ENCODE peak calls at places on chromosomes 13 and 19, in seven cellular contexts. Z, T, H, W, X, A and P are unnamed samples. For H3K27me3, the result is how much of the 10 kb centered on the place peaks cover.

GRCh38 chr19:17244618-17245534 is 843 bp downstream of the NR2F6 start:
- DNase-seq in Z (no peak), T (no peak), H (no peak), W (no peak), X (peak), A (peak), P (peak)

GRCh38 chr13:98493035-98493401 is 83.9 kb downstream of the STK24 start:
- DNase-seq in Z (no peak), T (no peak), H (no peak), W (no peak), X (no peak), A (no peak), P (no peak)

GRCh38 chr13:80011448-80012212 is 329.3 kb downstream of the SPRY2 start:
- DNase-seq in Z (no peak), T (no peak), H (peak), W (peak), X (no peak), A (no peak), P (no peak)

GRCh38 chr13:36847541-36848045 is 28.6 kb downstream of the RFXAP start:
- DNase-seq in Z (no peak), T (no peak), H (no peak), W (no peak), X (no peak), A (no peak), P (no peak)

GRCh38 chr13:34942732-34943674 is 933 bp downstream of the NBEA start:
- DNase-seq in Z (peak), T (no peak), H (peak), W (peak), X (peak), A (peak), P (peak)

GRCh38 chr19:37979547-37980082 is 72.6 kb downstream of the SIPA1L3 start:
- DNase-seq in Z (no peak), T (no peak), H (no peak), W (no peak), X (no peak), A (no peak), P (peak)

GRCh38 chr19:34151439-34151838 is 20.9 kb upstream of the LSM14A start:
- DNase-seq in Z (no peak), T (no peak), H (no peak), W (no peak), X (no peak), A (no peak), P (no peak)

GRCh38 chr13:111411186-111411858 is 90.9 kb downstream of the TEX29 start:
- DNase-seq in Z (no peak), T (no peak), H (peak), W (no peak), X (no peak), A (no peak), P (no peak)

GRCh38 chr13:99086869-99087129 is 108.9 kb upstream of the DOCK9 start:
- DNase-seq in Z (peak), T (no peak), H (peak), W (no peak), X (no peak), A (no peak), P (peak)

DNA sequence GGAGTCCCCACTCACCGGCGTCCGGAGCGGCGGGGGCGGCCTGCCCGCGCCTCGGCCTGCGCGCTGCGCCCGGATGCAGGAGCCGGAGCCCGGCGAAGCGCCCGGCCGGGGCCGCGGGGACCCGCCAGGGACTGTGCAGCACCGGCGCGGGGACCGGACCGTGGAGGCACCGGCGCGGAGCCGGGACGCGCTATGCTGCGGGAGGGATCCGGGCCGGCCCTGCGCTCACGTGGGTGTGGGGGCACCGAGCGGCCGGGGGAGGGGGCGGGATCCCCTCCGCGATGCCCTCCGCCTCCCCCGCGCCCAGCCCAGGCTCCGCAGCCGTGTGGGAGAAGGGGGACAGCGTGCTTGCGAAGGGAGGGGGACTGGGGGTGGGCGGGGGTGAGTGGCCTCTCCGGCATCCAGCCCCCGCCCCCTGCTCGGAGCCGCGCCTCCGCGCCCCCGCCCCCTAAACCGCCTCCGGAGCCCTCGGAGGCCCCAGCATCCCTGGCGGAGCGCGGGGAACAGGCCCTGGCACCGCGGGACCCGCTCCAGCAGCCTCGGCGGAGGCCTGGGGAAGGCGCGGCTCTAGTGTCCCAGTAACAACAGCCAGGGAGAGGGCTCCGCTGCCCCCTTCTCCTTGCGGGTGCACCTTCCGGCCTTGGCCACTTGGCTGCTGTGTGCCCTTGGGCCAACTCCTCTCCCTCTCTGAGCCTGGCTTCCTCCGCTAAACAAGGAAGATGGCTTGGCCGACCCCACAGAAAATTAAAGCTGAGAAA is at the start of gene SLC1A6:
- DNase-seq in Z (peak), T (no peak), H (peak), W (no peak), X (peak), A (no peak), P (no peak)
- H3K27me3 ChIP-seq in Z (half or more), T (under half), H (under half), W (under half), X (under half), A (half or more), P (under half)

GRCh38 chr13:33872005-33872351 is 54.0 kb downstream of the RFC3 start:
- DNase-seq in Z (no peak), T (no peak), H (no peak), W (peak), X (no peak), A (no peak), P (no peak)
- H3K27me3 ChIP-seq in Z (under half), T (under half), H (under half), W (under half), X (under half), A (under half), P (under half)

GRCh38 chr19:41929536-41930071 is 1.4 kb upstream of the ERFL start:
- DNase-seq in Z (no peak), T (no peak), H (no peak), W (no peak), X (peak), A (no peak), P (no peak)
- H3K27me3 ChIP-seq in Z (half or more), T (under half), H (under half), W (half or more), X (half or more), A (half or more), P (under half)

GRCh38 chr19:42005504-42005903 is 11.5 kb upstream of the ATP1A3 start:
- DNase-seq in Z (no peak), T (no peak), H (no peak), W (no peak), X (no peak), A (no peak), P (no peak)

GRCh38 chr19:42010245-42011126 is 16.5 kb upstream of the ATP1A3 start:
- DNase-seq in Z (no peak), T (no peak), H (no peak), W (peak), X (no peak), A (no peak), P (no peak)

GRCh38 chr19:42003506-42004294 is 9.7 kb upstream of the ATP1A3 start:
- DNase-seq in Z (no peak), T (no peak), H (no peak), W (no peak), X (no peak), A (no peak), P (no peak)

DNA sequence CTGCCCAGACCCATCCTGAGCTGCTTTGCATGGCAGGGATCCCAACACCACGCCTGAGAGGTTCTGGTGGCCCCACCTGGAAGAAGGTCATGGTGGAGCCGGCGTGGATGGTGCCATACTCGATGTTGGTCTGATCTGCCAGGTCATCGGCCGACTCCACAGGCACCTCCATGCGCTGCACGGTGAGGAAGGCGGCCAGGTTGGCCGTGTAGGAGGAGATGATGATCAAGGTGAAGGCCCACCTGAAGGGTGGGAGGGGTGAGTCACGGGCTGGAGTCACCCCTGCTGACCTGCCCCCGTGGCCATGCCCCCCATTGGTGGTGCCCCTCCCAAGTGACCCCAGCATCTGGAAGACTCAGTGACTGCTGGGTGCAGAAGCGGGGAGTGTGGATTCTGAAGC is 12.5 kb upstream of the ATP1A3 start:
- DNase-seq in Z (no peak), T (no peak), H (no peak), W (no peak), X (no peak), A (no peak), P (no peak)
- H3K27me3 ChIP-seq in Z (under half), T (under half), H (under half), W (under half), X (under half), A (under half), P (under half)

DNA sequence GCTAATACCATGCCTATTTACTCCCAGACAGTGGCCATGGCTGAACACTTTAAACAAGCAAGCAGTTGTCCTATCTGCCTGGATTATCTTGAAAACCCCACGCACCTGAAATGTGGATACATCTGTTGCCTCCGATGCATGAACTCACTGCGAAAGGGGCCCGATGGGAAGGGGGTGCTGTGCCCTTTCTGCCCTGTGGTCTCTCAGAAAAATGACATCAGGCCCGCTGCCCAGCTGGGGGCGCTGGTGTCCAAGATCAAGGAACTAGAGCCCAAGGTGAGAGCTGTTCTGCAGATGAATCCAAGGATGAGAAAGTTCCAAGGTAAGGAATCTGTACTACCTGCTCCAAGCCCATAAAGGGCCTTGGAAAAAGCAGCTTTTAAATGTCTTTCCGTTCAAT is 8.6 kb downstream of the RFPL4AL1 start:
- DNase-seq in Z (no peak), T (no peak), H (no peak), W (no peak), X (peak), A (no peak), P (no peak)
- H3K27me3 ChIP-seq in Z (under half), T (under half), H (under half), W (under half), X (under half), A (half or more), P (under half)

DNA sequence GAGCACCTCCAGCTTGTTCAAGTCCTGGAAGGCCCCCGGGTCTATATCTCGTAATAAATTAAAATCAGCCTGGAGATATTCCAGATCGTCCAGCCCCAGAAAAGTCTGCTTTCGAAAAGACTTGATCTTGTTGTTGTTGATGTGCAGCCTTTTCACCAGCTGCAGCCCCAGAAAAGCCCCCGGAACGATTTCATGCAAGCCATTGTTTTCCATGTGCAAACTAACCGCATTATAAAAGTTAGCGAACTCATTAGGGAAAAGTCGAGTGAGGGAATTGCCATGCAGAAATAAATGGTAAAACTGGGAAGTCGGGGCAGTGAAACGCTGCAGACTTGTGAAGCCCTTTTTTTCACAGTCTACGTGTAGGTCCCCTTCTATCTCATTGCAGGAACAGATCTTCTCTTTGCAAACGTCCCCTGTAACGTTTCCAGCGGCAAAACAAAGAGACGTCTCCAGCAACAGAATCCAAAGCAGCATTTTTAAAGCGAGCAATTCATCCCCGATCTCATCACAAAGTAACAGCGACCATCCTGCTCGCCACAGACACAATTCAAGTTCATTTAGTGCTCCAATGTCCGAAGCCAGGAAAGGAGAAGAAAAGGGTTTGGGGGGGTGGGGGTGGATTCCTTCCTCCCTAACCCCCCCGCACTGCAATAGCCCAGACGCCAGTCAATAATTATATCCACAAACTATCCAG is 1.1 kb downstream of the SLITRK1 start:
- DNase-seq in Z (no peak), T (no peak), H (no peak), W (no peak), X (peak), A (no peak), P (no peak)
- H3K27me3 ChIP-seq in Z (under half), T (under half), H (under half), W (half or more), X (half or more), A (half or more), P (under half)

DNA sequence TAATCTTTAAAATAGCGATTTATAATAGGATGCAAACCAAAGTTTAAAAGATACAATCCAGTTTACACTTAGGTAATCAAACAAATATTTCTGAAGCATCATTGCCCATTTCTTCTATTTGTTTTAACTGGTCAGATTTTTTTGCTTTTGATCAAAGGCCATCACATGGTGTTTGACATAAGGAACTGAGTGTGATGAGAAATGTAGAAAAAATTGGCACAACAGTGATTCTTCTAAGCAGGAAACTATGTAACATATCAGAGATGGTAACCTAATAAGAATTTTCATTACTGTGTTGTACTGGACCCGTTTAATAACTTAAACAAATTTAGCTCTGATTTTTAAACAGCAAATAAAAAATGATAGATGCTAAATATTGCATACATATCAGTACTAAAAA is 644.7 kb upstream of the KLF12 start:
- DNase-seq in Z (no peak), T (no peak), H (no peak), W (no peak), X (no peak), A (no peak), P (no peak)
- H3K27me3 ChIP-seq in Z (under half), T (under half), H (under half), W (under half), X (under half), A (under half), P (under half)

DNA sequence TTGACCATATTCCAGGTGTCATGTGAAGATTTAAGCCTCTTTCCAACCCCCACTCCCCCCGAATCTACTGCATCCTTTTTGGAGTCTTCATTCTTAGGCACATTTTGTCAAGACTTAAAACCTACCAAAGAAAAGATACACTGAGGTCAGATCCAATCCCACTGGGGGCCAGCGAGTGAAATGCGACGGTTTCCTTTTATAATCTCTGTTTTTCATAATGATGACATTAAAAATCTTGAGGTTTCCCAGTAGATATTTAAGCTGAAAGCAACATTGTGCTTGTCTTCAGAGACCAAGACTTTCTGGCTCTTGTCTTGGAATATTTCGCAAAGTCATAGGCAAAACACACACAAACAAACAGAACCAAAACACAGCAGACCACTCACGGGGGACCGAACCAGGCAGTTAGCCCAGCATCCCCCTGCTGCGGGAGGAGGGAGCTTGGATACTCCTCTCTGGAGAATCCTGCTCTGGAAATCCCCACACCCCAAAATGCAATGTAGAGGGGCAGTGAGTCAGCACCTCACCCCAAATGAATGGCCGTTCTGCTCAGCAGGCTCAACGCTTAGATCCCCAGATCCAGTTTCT is 521 bp upstream of the GAS6 start:
- DNase-seq in Z (no peak), T (no peak), H (no peak), W (peak), X (peak), A (no peak), P (no peak)
- H3K27me3 ChIP-seq in Z (half or more), T (under half), H (under half), W (under half), X (under half), A (under half), P (under half)

GRCh38 chr13:97229699-97230098 is 7.6 kb downstream of the MBNL2 start:
- DNase-seq in Z (no peak), T (no peak), H (no peak), W (no peak), X (no peak), A (no peak), P (no peak)

GRCh38 chr13:97234236-97234635 is 12.1 kb downstream of the MBNL2 start:
- DNase-seq in Z (no peak), T (no peak), H (no peak), W (no peak), X (no peak), A (no peak), P (no peak)

GRCh38 chr13:97233499-97233898 is 11.4 kb downstream of the MBNL2 start:
- DNase-seq in Z (no peak), T (no peak), H (no peak), W (no peak), X (no peak), A (no peak), P (no peak)

GRCh38 chr13:97231118-97231831 is 9.1 kb downstream of the MBNL2 start:
- DNase-seq in Z (no peak), T (no peak), H (no peak), W (no peak), X (no peak), A (no peak), P (no peak)

DNA sequence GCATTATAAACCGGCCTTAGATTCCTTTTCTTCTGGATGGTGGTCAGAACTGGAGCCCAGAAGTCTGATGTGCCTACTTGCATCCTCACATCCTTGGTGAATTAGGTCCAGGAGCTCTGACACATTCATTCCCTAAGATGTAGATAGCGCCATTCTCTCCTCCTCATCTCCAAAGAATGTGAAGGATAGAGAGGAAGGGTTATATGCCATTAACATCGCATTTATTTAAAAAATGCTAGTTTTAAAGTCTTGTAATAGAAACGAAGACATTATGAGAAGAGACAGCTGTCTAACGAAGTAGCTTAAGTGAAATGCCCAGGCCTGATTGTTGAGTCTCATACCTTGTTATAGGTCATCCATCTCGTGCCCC is 9.7 kb downstream of the MBNL2 start:
- DNase-seq in Z (no peak), T (no peak), H (no peak), W (no peak), X (no peak), A (no peak), P (no peak)
- H3K27me3 ChIP-seq in Z (under half), T (under half), H (under half), W (under half), X (half or more), A (under half), P (under half)

DNA sequence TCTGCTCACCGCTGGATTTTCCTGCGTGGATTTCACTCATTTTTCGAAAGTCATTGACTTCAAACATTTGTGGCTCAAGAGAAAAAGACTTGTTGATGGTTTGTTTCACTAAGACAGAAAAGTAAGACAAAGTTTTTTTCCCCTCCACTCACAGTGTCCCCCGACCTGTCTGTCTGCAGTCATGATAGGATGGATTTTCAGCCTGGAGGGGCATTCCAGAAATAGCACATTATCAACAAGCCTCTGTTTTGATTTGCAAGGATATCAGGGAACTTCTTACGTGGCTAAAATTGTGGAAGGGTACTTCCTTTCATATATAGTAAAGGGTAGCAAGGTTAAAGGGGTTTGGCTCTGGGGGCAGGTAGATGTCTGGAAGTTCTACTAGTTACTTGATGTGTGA is 11.8 kb downstream of the SOX21 start:
- DNase-seq in Z (no peak), T (no peak), H (no peak), W (no peak), X (no peak), A (no peak), P (no peak)
- H3K27me3 ChIP-seq in Z (under half), T (under half), H (under half), W (half or more), X (half or more), A (half or more), P (under half)